ENCODE peak calls at places on chromosomes 4 and X, in ten cellular contexts. U is right lobe of liver, N is ovary, W is A549, T is HCT116, F is breast epithelium, B is body of pancreas, C is IMR-90, J is vagina, X is heart left ventricle. Y is an unnamed sample.

GRCh38 chr4:38753021-38753806 is 29.6 kb downstream of the TLR10 start:
- DNase-seq in U (no peak), N (peak; percentile 89), W (no peak), T (peak; percentile 81), F (peak; percentile 76), B (peak; percentile 51), C (peak; percentile 99), J (no peak), X (peak; percentile 86), Y (peak; percentile 67)

GRCh38 chrX:69289046-69289838 is 124.0 kb upstream of the PJA1 start:
- DNase-seq in U (no peak), N (no peak), W (no peak), T (no peak), F (no peak), B (no peak), C (no peak), J (no peak), X (no peak), Y (no peak)

GRCh38 chrX:44872319-44872816 is 620 bp upstream of the KDM6A start:
- DNase-seq in U (peak; percentile 81), N (no peak), W (peak; percentile 40), T (no peak), F (peak; percentile 51), B (peak; percentile 67), C (peak; percentile 4), J (no peak), X (no peak), Y (no peak)

GRCh38 chr4:152715076-152715475 is 35.3 kb upstream of the TMEM154 start:
- DNase-seq in U (no peak), N (no peak), W (no peak), T (no peak), F (no peak), B (no peak), C (no peak), J (no peak), X (no peak), Y (no peak)

GRCh38 chrX:153556767-153557166 is 39.3 kb downstream of the ATP2B3 start:
- DNase-seq in U (no peak), N (no peak), W (no peak), T (no peak), F (no peak), B (no peak), C (no peak), J (no peak), X (no peak), Y (no peak)

GRCh38 chr4:157043131-157043530 is 32.8 kb upstream of the GLRB start:
- DNase-seq in U (no peak), N (no peak), W (no peak), T (no peak), F (no peak), B (no peak), C (peak; percentile 51), J (no peak), X (no peak), Y (no peak)

GRCh38 chr4:181909368-181909767 is 333.8 kb upstream of the TENM3 start:
- DNase-seq in U (no peak), N (no peak), W (no peak), T (no peak), F (no peak), B (no peak), C (peak; percentile 91), J (no peak), X (peak; percentile 59), Y (no peak)

GRCh38 chrX:9765072-9765736 is 443 bp downstream of the GPR143 start:
- DNase-seq in U (no peak), N (no peak), W (no peak), T (no peak), F (no peak), B (no peak), C (no peak), J (no peak), X (no peak), Y (no peak)

GRCh38 chr4:6732441-6733357 is 16.7 kb downstream of the BLOC1S4 start:
- DNase-seq in U (peak; percentile 93), N (no peak), W (peak; percentile 69), T (peak; percentile 39), F (no peak), B (peak; percentile 37), C (peak; percentile 94), J (no peak), X (peak; percentile 85), Y (peak; percentile 82)

GRCh38 chrX:45009371-45010000 is 136.5 kb downstream of the KDM6A start:
- DNase-seq in U (no peak), N (no peak), W (no peak), T (no peak), F (no peak), B (no peak), C (peak; percentile 66), J (no peak), X (no peak), Y (no peak)

GRCh38 chr4:15144249-15144966 is 142.1 kb downstream of the CPEB2 start:
- DNase-seq in U (no peak), N (no peak), W (no peak), T (no peak), F (no peak), B (no peak), C (no peak), J (no peak), X (no peak), Y (no peak)

GRCh38 chr4:87117051-87117729 is 103.2 kb downstream of the KLHL8 start:
- DNase-seq in U (no peak), N (no peak), W (no peak), T (no peak), F (no peak), B (no peak), C (no peak), J (no peak), X (no peak), Y (no peak)

GRCh38 chr4:126530996-126531585 is 1101.7 kb upstream of the INTU start:
- DNase-seq in U (no peak), N (no peak), W (no peak), T (no peak), F (no peak), B (no peak), C (peak; percentile 2), J (no peak), X (no peak), Y (no peak)

GRCh38 chr4:126532527-126532926 is 1100.2 kb upstream of the INTU start:
- DNase-seq in U (no peak), N (no peak), W (no peak), T (no peak), F (no peak), B (no peak), C (no peak), J (no peak), X (no peak), Y (no peak)

DNA sequence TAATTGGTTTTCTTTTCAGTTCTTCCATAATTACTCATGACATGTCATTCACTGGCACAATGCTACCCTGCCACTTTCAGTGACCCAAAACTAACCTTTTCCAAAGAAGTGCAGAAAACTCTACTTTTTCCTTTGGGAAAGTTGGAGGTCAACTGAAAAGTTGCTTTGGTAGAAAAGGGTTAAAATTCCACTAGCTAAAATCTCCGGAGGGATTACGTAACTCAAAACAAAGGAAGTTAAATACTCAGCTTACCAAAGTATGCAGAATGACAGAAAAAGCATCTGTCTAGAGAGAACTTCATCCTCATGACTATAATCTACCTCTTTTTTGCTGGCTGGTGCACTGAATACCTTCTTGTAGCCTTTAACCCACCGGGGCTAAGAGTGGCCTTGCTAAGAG is 1099.6 kb upstream of the INTU start:
- DNase-seq in U (no peak), N (no peak), W (no peak), T (no peak), F (no peak), B (no peak), C (peak; percentile 12), J (no peak), X (no peak), Y (no peak)
- TF ChIP-seq POLR2A in U (no peak), N (no peak), W (no peak), T (no peak), F (no peak), B (no peak), C (no peak), J (no peak), X (no peak), Y (no peak)

GRCh38 chr4:184477201-184477999 is 3.0 kb upstream of the IRF2 start:
- DNase-seq in U (no peak), N (no peak), W (no peak), T (no peak), F (no peak), B (no peak), C (no peak), J (no peak), X (no peak), Y (no peak)
- H3K4me1 ChIP-seq in U (no peaks in the 10 kb centered on the region), N (no peaks in the 10 kb centered on the region), W (no peaks in the 10 kb centered on the region), T (peaks cover 7% of the 10 kb centered on the region), F (no peaks in the 10 kb centered on the region), B (peaks cover 25% of the 10 kb centered on the region), C (peaks cover 4% of the 10 kb centered on the region), J (peaks cover 33% of the 10 kb centered on the region), X (peaks cover 21% of the 10 kb centered on the region), Y (peaks cover 18% of the 10 kb centered on the region)

GRCh38 chr4:72567036-72567435 is 2.0 kb downstream of the ADAMTS3 start:
- DNase-seq in U (no peak), N (no peak), W (no peak), T (no peak), F (no peak), B (no peak), C (no peak), J (no peak), X (no peak), Y (no peak)

GRCh38 chr4:72569719-72570235 is 756 bp upstream of the ADAMTS3 start:
- DNase-seq in U (no peak), N (no peak), W (no peak), T (no peak), F (no peak), B (no peak), C (peak; percentile 17), J (no peak), X (no peak), Y (no peak)

GRCh38 chr4:72568959-72569718 is at the start of gene ADAMTS3:
- DNase-seq in U (peak; percentile 60), N (peak; percentile 84), W (peak; percentile 14), T (no peak), F (peak; percentile 53), B (peak; percentile 74), C (peak; percentile 33), J (no peak), X (peak; percentile 49), Y (peak; percentile 52)

GRCh38 chr4:72566573-72566972 is 2.4 kb downstream of the ADAMTS3 start:
- DNase-seq in U (no peak), N (no peak), W (no peak), T (no peak), F (no peak), B (no peak), C (no peak), J (no peak), X (no peak), Y (no peak)

GRCh38 chr4:72567821-72568620 is 1.0 kb downstream of the ADAMTS3 start:
- DNase-seq in U (peak; percentile 62), N (peak; percentile 86), W (peak; percentile 40), T (no peak), F (peak; percentile 58), B (peak; percentile 76), C (peak; percentile 77), J (no peak), X (peak; percentile 72), Y (peak; percentile 17)
- TF ChIP-seq POLR2A in U (peak; percentile 20), N (peak; percentile 57), W (no peak), T (no peak), F (peak; percentile 21), B (peak; percentile 34), C (no peak), J (no peak), X (no peak), Y (no peak)

DNA sequence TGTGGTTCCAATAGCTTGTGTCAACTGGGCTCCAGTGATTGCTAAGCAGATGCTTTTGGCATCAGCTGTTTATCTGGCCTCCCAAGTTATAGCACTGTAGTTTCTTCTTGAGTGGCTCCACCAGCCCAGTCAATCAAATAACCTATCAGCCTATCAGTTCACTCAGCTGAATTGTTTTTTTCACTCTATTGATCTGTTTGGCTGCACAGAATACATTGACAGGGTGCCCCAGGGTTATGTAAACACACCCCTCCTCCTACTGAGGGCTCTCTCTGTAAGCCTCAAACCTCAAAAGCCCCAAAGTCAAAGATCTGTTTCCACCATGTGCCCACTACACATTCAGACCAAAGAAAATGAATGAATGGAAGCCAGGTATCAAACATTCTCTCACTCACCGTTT is 214.0 kb downstream of the HS6ST2 start:
- DNase-seq in U (no peak), N (no peak), W (no peak), T (no peak), F (no peak), B (no peak), C (no peak), J (no peak), X (no peak), Y (no peak)
- H3K4me1 ChIP-seq in U (no peaks in the 10 kb centered on the region), N (peaks cover 1% of the 10 kb centered on the region), W (no peaks in the 10 kb centered on the region), T (peaks cover 14% of the 10 kb centered on the region), F (no peaks in the 10 kb centered on the region), B (no peaks in the 10 kb centered on the region), C (no peaks in the 10 kb centered on the region), J (no peaks in the 10 kb centered on the region), X (no peaks in the 10 kb centered on the region), Y (no peaks in the 10 kb centered on the region)